ENCODE peak calls at places on chromosomes 5 and 9, in four cellular contexts. U is HEK293T, L is esophagus squamous epithelium, R is lower lobe of right lung. Z is an unnamed sample.

GRCh38 chr5:76851713-76852369 is 2.0 kb downstream of the S100Z start:
- DNase-seq in L (no peak), R (no peak), U (no peak), Z (no peak)

GRCh38 chr9:116190997-116191396 is 37.4 kb downstream of the PAPPA start:
- DNase-seq in L (no peak), U (no peak), R (no peak), Z (no peak)

GRCh38 chr5:98768160-98769005 is 5.1 kb upstream of the RGMB start:
- DNase-seq in L (no peak), R (peak; percentile 46), U (peak; percentile 50), Z (no peak)

GRCh38 chr5:179393078-179393477 is 47.8 kb upstream of the ADAMTS2 start:
- DNase-seq in U (no peak), L (no peak), R (no peak), Z (no peak)

GRCh38 chr5:12934722-12935121 is 1009.8 kb downstream of the DNAH5 start:
- DNase-seq in U (no peak), L (no peak), R (no peak), Z (no peak)

GRCh38 chr5:56620903-56621680 is 194.3 kb upstream of the MAP3K1 start:
- DNase-seq in R (no peak), L (no peak), U (no peak), Z (no peak)

GRCh38 chr5:102678267-102679058 is 76.6 kb upstream of the PAM start:
- DNase-seq in R (no peak), L (no peak), U (no peak), Z (no peak)

GRCh38 chr5:16899171-16899570 is 36.9 kb downstream of the MYO10 start:
- DNase-seq in R (no peak), L (no peak), U (no peak), Z (no peak)

GRCh38 chr5:93831449-93831848 is 90.0 kb upstream of the POU5F2 start:
- DNase-seq in L (no peak), U (no peak), R (no peak), Z (no peak)

GRCh38 chr9:130878295-130878694 is 18.3 kb downstream of the QRFP start:
- DNase-seq in L (no peak), R (no peak), U (no peak), Z (no peak)

GRCh38 chr9:136120438-136120844 is 1.8 kb upstream of the TMEM250 start:
- DNase-seq in U (no peak), R (no peak), L (no peak), Z (no peak)

GRCh38 chr9:91045036-91045435 is 243.4 kb downstream of the SYK start:
- DNase-seq in L (no peak), R (no peak), U (no peak), Z (no peak)

GRCh38 chr5:84113246-84114118 is 271.2 kb downstream of the EDIL3 start:
- DNase-seq in U (no peak), L (no peak), R (no peak), Z (no peak)

GRCh38 chr5:163504091-163504931 is 1.1 kb upstream of the MAT2B start:
- DNase-seq in R (peak; percentile 49), L (no peak), U (peak; percentile 9), Z (peak; percentile 50)

GRCh38 chr9:114223564-114224246 is 68.4 kb downstream of the COL27A1 start:
- DNase-seq in U (no peak), L (no peak), R (no peak), Z (no peak)

GRCh38 chr9:27497883-27498553 is 26.1 kb upstream of the IFNK start:
- DNase-seq in U (no peak), R (no peak), L (no peak), Z (no peak)

GRCh38 chr9:24899463-24899862 is 353.8 kb upstream of the IZUMO3 start:
- DNase-seq in R (no peak), U (no peak), L (no peak), Z (no peak)

GRCh38 chr9:110125763-110126351 is 82.1 kb downstream of the C9orf152 start:
- DNase-seq in U (no peak), L (no peak), R (no peak), Z (no peak)

GRCh38 chr5:96743065-96743768 is 64.5 kb downstream of the ERAP1 start:
- DNase-seq in L (no peak), U (no peak), R (no peak), Z (no peak)

GRCh38 chr5:41503860-41504259 is 6.5 kb downstream of the PLCXD3 start:
- DNase-seq in U (no peak), R (no peak), L (no peak), Z (no peak)

GRCh38 chr5:9015250-9015936 is 530.5 kb downstream of the SEMA5A start:
- DNase-seq in R (no peak), L (no peak), U (no peak), Z (no peak)